ENCODE peak calls at places on chromosomes 2 and 18, in ten cellular contexts. One of them, this sample, is unnamed. For H3K36me3, the result is how much of the 10 kb centered on the place peaks cover.

GRCh38 chr2:187774551-187775071 is 220.4 kb upstream of the TFPI start:
- DNase-seq in HepG2: no peak
- DNase-seq in stomach: no peak
- DNase-seq in transverse colon: no peak
- DNase-seq in K562: no peak
- DNase-seq in prostate gland: no peak
- DNase-seq in sigmoid colon: no peak
- DNase-seq in GM23338: no peak
- DNase-seq in H1: no peak
- DNase-seq in esophagus muscularis mucosa: no peak
- DNase-seq in this sample: no peak

GRCh38 chr2:203533696-203534471 is 1.2 kb downstream of the RAPH1 start:
- DNase-seq in esophagus muscularis mucosa: no peak
- DNase-seq in GM23338: peak
- DNase-seq in stomach: no peak
- DNase-seq in transverse colon: no peak
- DNase-seq in K562: peak
- DNase-seq in prostate gland: no peak
- DNase-seq in sigmoid colon: no peak
- DNase-seq in HepG2: no peak
- DNase-seq in H1: no peak
- DNase-seq in this sample: no peak

GRCh38 chr2:98835831-98836385 is 100.1 kb downstream of the CRACDL start:
- DNase-seq in prostate gland: no peak
- DNase-seq in K562: no peak
- DNase-seq in GM23338: no peak
- DNase-seq in esophagus muscularis mucosa: no peak
- DNase-seq in stomach: no peak
- DNase-seq in H1: no peak
- DNase-seq in HepG2: no peak
- DNase-seq in transverse colon: no peak
- DNase-seq in sigmoid colon: no peak
- DNase-seq in this sample: no peak

GRCh38 chr2:231716641-231717280 is 8.4 kb downstream of the PTMA start:
- DNase-seq in K562: no peak
- DNase-seq in sigmoid colon: peak
- DNase-seq in GM23338: no peak
- DNase-seq in prostate gland: no peak
- DNase-seq in transverse colon: no peak
- DNase-seq in HepG2: peak
- DNase-seq in H1: no peak
- DNase-seq in esophagus muscularis mucosa: no peak
- DNase-seq in stomach: no peak
- DNase-seq in this sample: no peak

GRCh38 chr2:9629222-9630000 is 1.4 kb downstream of the YWHAQ start:
- DNase-seq in esophagus muscularis mucosa: no peak
- DNase-seq in stomach: no peak
- DNase-seq in GM23338: no peak
- DNase-seq in K562: no peak
- DNase-seq in H1: no peak
- DNase-seq in sigmoid colon: no peak
- DNase-seq in transverse colon: no peak
- DNase-seq in prostate gland: no peak
- DNase-seq in HepG2: no peak
- DNase-seq in this sample: no peak

GRCh38 chr2:155310589-155310988 is 612.1 kb downstream of the KCNJ3 start:
- DNase-seq in H1: no peak
- DNase-seq in transverse colon: no peak
- DNase-seq in GM23338: peak
- DNase-seq in K562: peak
- DNase-seq in esophagus muscularis mucosa: no peak
- DNase-seq in sigmoid colon: no peak
- DNase-seq in stomach: no peak
- DNase-seq in HepG2: peak
- DNase-seq in prostate gland: no peak
- DNase-seq in this sample: no peak

GRCh38 chr2:156319811-156320490 is 12.6 kb downstream of the NR4A2 start:
- DNase-seq in transverse colon: peak
- DNase-seq in stomach: peak
- DNase-seq in HepG2: no peak
- DNase-seq in GM23338: peak
- DNase-seq in esophagus muscularis mucosa: no peak
- DNase-seq in prostate gland: no peak
- DNase-seq in K562: peak
- DNase-seq in sigmoid colon: peak
- DNase-seq in H1: peak
- DNase-seq in this sample: peak

GRCh38 chr2:105795575-105795934 is 50.8 kb downstream of the NCK2 start:
- DNase-seq in GM23338: no peak
- DNase-seq in esophagus muscularis mucosa: no peak
- DNase-seq in HepG2: no peak
- DNase-seq in K562: no peak
- DNase-seq in sigmoid colon: no peak
- DNase-seq in stomach: no peak
- DNase-seq in H1: no peak
- DNase-seq in transverse colon: no peak
- DNase-seq in prostate gland: no peak
- DNase-seq in this sample: no peak

GRCh38 chr18:34709631-34710429 is at the start of gene DTNA:
- DNase-seq in HepG2: no peak
- DNase-seq in prostate gland: no peak
- DNase-seq in H1: no peak
- DNase-seq in sigmoid colon: no peak
- DNase-seq in GM23338: peak
- DNase-seq in K562: no peak
- DNase-seq in stomach: no peak
- DNase-seq in esophagus muscularis mucosa: no peak
- DNase-seq in transverse colon: no peak
- DNase-seq in this sample: no peak

GRCh38 chr2:233778030-233778429 is at the start of gene MROH2A:
- DNase-seq in H1: no peak
- DNase-seq in K562: no peak
- DNase-seq in esophagus muscularis mucosa: peak
- DNase-seq in prostate gland: no peak
- DNase-seq in HepG2: no peak
- DNase-seq in stomach: no peak
- DNase-seq in GM23338: no peak
- DNase-seq in transverse colon: no peak
- DNase-seq in sigmoid colon: no peak
- DNase-seq in this sample: no peak

GRCh38 chr2:239991689-239992314 is 33.3 kb downstream of the NDUFA10 start:
- DNase-seq in transverse colon: no peak
- DNase-seq in HepG2: peak
- DNase-seq in K562: peak
- DNase-seq in sigmoid colon: no peak
- DNase-seq in prostate gland: peak
- DNase-seq in esophagus muscularis mucosa: no peak
- DNase-seq in stomach: no peak
- DNase-seq in GM23338: peak
- DNase-seq in H1: no peak
- DNase-seq in this sample: no peak

GRCh38 chr18:63348508-63349136 is 18.4 kb downstream of the KDSR start:
- DNase-seq in prostate gland: no peak
- DNase-seq in HepG2: no peak
- DNase-seq in sigmoid colon: no peak
- DNase-seq in esophagus muscularis mucosa: no peak
- DNase-seq in H1: no peak
- DNase-seq in GM23338: no peak
- DNase-seq in transverse colon: no peak
- DNase-seq in K562: no peak
- DNase-seq in stomach: no peak
- DNase-seq in this sample: no peak

GRCh38 chr2:224584111-224584764 is 925 bp downstream of the CUL3 start:
- DNase-seq in prostate gland: peak
- DNase-seq in esophagus muscularis mucosa: no peak
- DNase-seq in H1: no peak
- DNase-seq in HepG2: peak
- DNase-seq in K562: no peak
- DNase-seq in transverse colon: peak
- DNase-seq in GM23338: peak
- DNase-seq in sigmoid colon: peak
- DNase-seq in stomach: peak
- DNase-seq in this sample: peak

GRCh38 chr2:143210446-143210819 is 81.2 kb downstream of the ARHGAP15 start:
- DNase-seq in esophagus muscularis mucosa: no peak
- DNase-seq in sigmoid colon: no peak
- DNase-seq in transverse colon: no peak
- DNase-seq in stomach: no peak
- DNase-seq in prostate gland: no peak
- DNase-seq in K562: no peak
- DNase-seq in H1: no peak
- DNase-seq in HepG2: no peak
- DNase-seq in GM23338: no peak
- DNase-seq in this sample: no peak

GRCh38 chr2:143209570-143210445 is 80.6 kb downstream of the ARHGAP15 start:
- DNase-seq in H1: no peak
- DNase-seq in prostate gland: no peak
- DNase-seq in stomach: no peak
- DNase-seq in esophagus muscularis mucosa: no peak
- DNase-seq in GM23338: no peak
- DNase-seq in transverse colon: no peak
- DNase-seq in K562: no peak
- DNase-seq in HepG2: no peak
- DNase-seq in sigmoid colon: no peak
- DNase-seq in this sample: no peak

DNA sequence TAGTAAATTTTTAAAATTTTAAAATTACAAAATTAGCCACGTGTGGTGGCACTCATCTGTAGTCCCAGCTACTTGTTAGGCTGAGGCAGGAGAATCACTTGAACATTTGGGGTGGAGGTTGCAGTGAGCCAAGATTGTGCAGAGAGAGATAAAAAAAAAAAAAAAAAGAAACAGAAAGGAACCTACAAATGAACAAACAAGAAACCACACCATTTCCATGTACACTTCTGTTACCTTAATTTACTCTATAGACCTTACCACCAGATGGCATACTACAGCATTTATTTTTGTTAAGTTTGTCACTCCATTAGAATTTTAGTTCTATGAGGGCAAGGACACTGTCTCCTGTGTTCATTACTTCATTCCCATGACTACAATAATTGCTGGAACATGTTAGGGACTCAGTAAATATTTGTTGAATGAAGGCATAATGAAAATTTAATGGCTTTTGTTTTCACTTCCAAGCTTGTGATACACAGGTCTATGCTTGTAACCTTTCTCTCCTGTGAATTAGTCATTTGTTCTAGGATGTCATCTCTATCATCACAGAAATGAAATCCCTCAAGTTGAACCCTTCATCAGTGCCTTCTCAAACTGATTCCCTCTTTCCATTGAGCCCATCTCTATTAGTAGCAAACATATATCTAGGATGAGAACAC is 76.0 kb downstream of the ARHGAP15 start:
- DNase-seq in stomach: no peak
- DNase-seq in H1: no peak
- DNase-seq in sigmoid colon: no peak
- DNase-seq in K562: no peak
- DNase-seq in transverse colon: no peak
- DNase-seq in esophagus muscularis mucosa: no peak
- DNase-seq in HepG2: peak
- DNase-seq in prostate gland: no peak
- DNase-seq in GM23338: peak
- DNase-seq in this sample: no peak
- TF ChIP-seq CTCF in stomach: no peak
- TF ChIP-seq CTCF in H1: no peak
- TF ChIP-seq CTCF in sigmoid colon: no peak
- TF ChIP-seq CTCF in K562: no peak
- TF ChIP-seq CTCF in transverse colon: peak
- TF ChIP-seq CTCF in esophagus muscularis mucosa: no peak
- TF ChIP-seq CTCF in HepG2: peak
- TF ChIP-seq CTCF in prostate gland: peak
- TF ChIP-seq CTCF in GM23338: no peak
- TF ChIP-seq CTCF in this sample: peak

DNA sequence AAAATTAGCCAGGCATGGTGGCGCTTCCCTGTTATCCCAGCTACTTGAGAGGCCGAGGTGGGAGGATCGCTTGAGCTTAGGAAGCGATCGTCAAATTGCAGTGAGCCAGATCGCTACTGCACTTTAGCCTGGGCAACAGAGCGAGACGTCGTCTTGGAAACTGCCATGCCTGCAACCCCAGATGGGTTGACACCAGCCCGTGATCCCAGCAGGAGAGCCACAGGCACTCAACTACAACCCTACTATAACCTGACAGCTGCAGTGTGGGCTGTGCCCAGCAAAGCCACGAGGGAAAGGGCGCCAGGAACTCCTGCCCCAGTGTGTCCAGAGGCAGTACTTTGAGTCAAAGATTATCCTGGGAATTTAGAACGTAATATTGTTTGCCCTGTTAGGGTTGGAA is 85.6 kb downstream of the SS18 start:
- DNase-seq in esophagus muscularis mucosa: no peak
- DNase-seq in prostate gland: no peak
- DNase-seq in sigmoid colon: no peak
- DNase-seq in stomach: no peak
- DNase-seq in H1: no peak
- DNase-seq in K562: no peak
- DNase-seq in HepG2: no peak
- DNase-seq in GM23338: no peak
- DNase-seq in transverse colon: no peak
- DNase-seq in this sample: no peak
- TF ChIP-seq POLR2AphosphoS5 in esophagus muscularis mucosa: no peak
- TF ChIP-seq POLR2AphosphoS5 in prostate gland: no peak
- TF ChIP-seq POLR2AphosphoS5 in sigmoid colon: no peak
- TF ChIP-seq POLR2AphosphoS5 in stomach: no peak
- TF ChIP-seq POLR2AphosphoS5 in H1: no peak
- TF ChIP-seq POLR2AphosphoS5 in K562: no peak
- TF ChIP-seq POLR2AphosphoS5 in HepG2: no peak
- TF ChIP-seq POLR2AphosphoS5 in GM23338: no peak
- TF ChIP-seq POLR2AphosphoS5 in transverse colon: no peak
- TF ChIP-seq POLR2AphosphoS5 in this sample: no peak

DNA sequence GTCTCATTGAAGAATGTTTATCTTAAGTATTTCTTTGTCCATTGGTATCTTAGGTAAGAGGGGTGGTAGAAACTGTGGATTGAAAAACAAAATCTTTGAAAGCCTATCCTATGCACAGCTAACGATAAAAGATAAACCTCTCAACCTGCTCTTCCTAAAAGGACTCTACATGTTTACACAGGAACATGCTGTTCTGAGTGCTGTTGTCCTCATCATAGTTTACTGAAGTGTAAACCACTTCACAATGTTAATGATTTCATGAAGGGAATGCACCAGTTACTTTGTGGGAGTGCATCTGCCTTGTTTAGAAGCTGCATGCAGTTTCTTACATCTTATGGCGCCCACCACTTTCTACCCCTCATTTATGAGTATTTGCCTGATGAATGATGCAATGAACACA is 1.2 kb downstream of the ACMSD start:
- DNase-seq in H1: no peak
- DNase-seq in K562: no peak
- DNase-seq in HepG2: no peak
- DNase-seq in prostate gland: no peak
- DNase-seq in GM23338: no peak
- DNase-seq in sigmoid colon: no peak
- DNase-seq in stomach: no peak
- DNase-seq in esophagus muscularis mucosa: no peak
- DNase-seq in transverse colon: no peak
- DNase-seq in this sample: no peak
- H3K36me3 ChIP-seq in H1: under half
- H3K36me3 ChIP-seq in K562: under half
- H3K36me3 ChIP-seq in HepG2: under half
- H3K36me3 ChIP-seq in prostate gland: under half
- H3K36me3 ChIP-seq in GM23338: under half
- H3K36me3 ChIP-seq in sigmoid colon: under half
- H3K36me3 ChIP-seq in stomach: under half
- H3K36me3 ChIP-seq in esophagus muscularis mucosa: under half
- H3K36me3 ChIP-seq in transverse colon: under half
- H3K36me3 ChIP-seq in this sample: under half

GRCh38 chr2:28457237-28457636 is 38.6 kb upstream of the PLB1 start:
- DNase-seq in esophagus muscularis mucosa: no peak
- DNase-seq in HepG2: no peak
- DNase-seq in prostate gland: no peak
- DNase-seq in H1: peak
- DNase-seq in stomach: no peak
- DNase-seq in K562: peak
- DNase-seq in GM23338: peak
- DNase-seq in transverse colon: no peak
- DNase-seq in sigmoid colon: peak
- DNase-seq in this sample: no peak
- TF ChIP-seq CTCF in esophagus muscularis mucosa: no peak
- TF ChIP-seq CTCF in HepG2: peak
- TF ChIP-seq CTCF in prostate gland: no peak
- TF ChIP-seq CTCF in H1: peak
- TF ChIP-seq CTCF in stomach: no peak
- TF ChIP-seq CTCF in K562: peak
- TF ChIP-seq CTCF in GM23338: peak
- TF ChIP-seq CTCF in transverse colon: no peak
- TF ChIP-seq CTCF in sigmoid colon: no peak
- TF ChIP-seq CTCF in this sample: no peak